ENCODE peak calls at places on chromosomes 4 and X, in seven cellular contexts. P, D, A, Z, K, Y and M are unnamed samples.

GRCh38 chr4:184453402-184454160 is 20.8 kb downstream of the IRF2 start:
- DNase-seq in P (no peak), D (peak; percentile 89), A (no peak), Z (no peak), K (peak; percentile 35), Y (no peak), M (peak; percentile 40)

GRCh38 chrX:11381464-11381863 is 88.3 kb downstream of the AMELX start:
- DNase-seq in P (peak; percentile 34), D (peak; percentile 45), A (no peak), Z (peak; percentile 38), K (no peak), Y (no peak), M (peak; percentile 3)

GRCh38 chr4:115851918-115852766 is 738.7 kb upstream of the NDST4 start:
- DNase-seq in P (no peak), D (peak; percentile 17), A (no peak), Z (no peak), K (no peak), Y (no peak), M (no peak)

GRCh38 chr4:55385201-55385649 is 10.5 kb upstream of the TMEM165 start:
- DNase-seq in P (no peak), D (peak; percentile 55), A (no peak), Z (no peak), K (no peak), Y (no peak), M (no peak)

GRCh38 chrX:15702488-15703371 is 35.3 kb upstream of the CA5B start:
- DNase-seq in P (no peak), D (no peak), A (no peak), Z (no peak), K (no peak), Y (no peak), M (peak; percentile 77)

GRCh38 chr4:100430441-100430840 is 87.4 kb downstream of the EMCN start:
- DNase-seq in P (no peak), D (no peak), A (no peak), Z (no peak), K (no peak), Y (no peak), M (no peak)

GRCh38 chrX:70176938-70177533 is at the start of gene DGAT2L6:
- DNase-seq in P (no peak), D (peak; percentile 14), A (no peak), Z (no peak), K (no peak), Y (no peak), M (no peak)

GRCh38 chr4:75505630-75506029 is 8.6 kb downstream of the RCHY1 start:
- DNase-seq in P (no peak), D (no peak), A (no peak), Z (no peak), K (no peak), Y (no peak), M (no peak)

GRCh38 chr4:137735561-137736104 is 203.3 kb upstream of the PCDH18 start:
- DNase-seq in P (no peak), D (no peak), A (peak; percentile 20), Z (no peak), K (no peak), Y (no peak), M (no peak)

GRCh38 chrX:130628522-130628921 is 226.7 kb downstream of the RBMX2 start:
- DNase-seq in P (no peak), D (no peak), A (no peak), Z (no peak), K (no peak), Y (no peak), M (no peak)

GRCh38 chr4:135718019-135718418 is 1516.4 kb upstream of the PABPC4L start:
- DNase-seq in P (no peak), D (peak; percentile 2), A (no peak), Z (no peak), K (no peak), Y (no peak), M (no peak)

GRCh38 chr4:159070742-159071141 is 32.1 kb upstream of the RAPGEF2 start:
- DNase-seq in P (no peak), D (peak; percentile 84), A (no peak), Z (no peak), K (no peak), Y (peak; percentile 41), M (no peak)

GRCh38 chr4:186829740-186830449 is 106.2 kb upstream of the FAT1 start:
- DNase-seq in P (no peak), D (peak; percentile 96), A (no peak), Z (no peak), K (no peak), Y (no peak), M (no peak)

GRCh38 chr4:77728420-77728819 is 90.7 kb downstream of the CNOT6L start:
- DNase-seq in P (no peak), D (no peak), A (no peak), Z (no peak), K (no peak), Y (no peak), M (no peak)

GRCh38 chrX:130714135-130714534 is 188.9 kb downstream of the ENOX2 start:
- DNase-seq in P (no peak), D (no peak), A (no peak), Z (no peak), K (no peak), Y (no peak), M (peak; percentile 2)

GRCh38 chr4:111512081-111512774 is 633.0 kb upstream of the FAM241A start:
- DNase-seq in P (no peak), D (peak; percentile 95), A (no peak), Z (no peak), K (no peak), Y (no peak), M (no peak)

GRCh38 chrX:109140463-109140862 is 341.4 kb downstream of the GUCY2F start:
- DNase-seq in P (no peak), D (no peak), A (no peak), Z (no peak), K (no peak), Y (no peak), M (no peak)

GRCh38 chr4:173910911-173911310 is 372.6 kb downstream of the FBXO8 start:
- DNase-seq in P (no peak), D (no peak), A (no peak), Z (no peak), K (no peak), Y (no peak), M (no peak)

GRCh38 chr4:114015444-114015899 is 36.0 kb upstream of the ARSJ start:
- DNase-seq in P (no peak), D (peak; percentile 100), A (no peak), Z (no peak), K (no peak), Y (no peak), M (no peak)

GRCh38 chrX:112841114-112841819 is 636 bp upstream of the AMOT start:
- DNase-seq in P (peak; percentile 86), D (peak; percentile 82), A (peak; percentile 89), Z (peak; percentile 88), K (peak; percentile 74), Y (peak; percentile 74), M (peak; percentile 83)

GRCh38 chr4:54187148-54187547 is 41.9 kb upstream of the PDGFRA start:
- DNase-seq in P (peak; percentile 40), D (no peak), A (no peak), Z (no peak), K (no peak), Y (no peak), M (no peak)

GRCh38 chr4:189206953-189207352 is 733.7 kb upstream of the FRG1 start:
- DNase-seq in P (no peak), D (no peak), A (no peak), Z (no peak), K (no peak), Y (no peak), M (no peak)

GRCh38 chrX:155612312-155613224 is at the start of gene TMLHE:
- DNase-seq in P (peak; percentile 76), D (peak; percentile 57), A (peak; percentile 77), Z (peak; percentile 41), K (peak; percentile 52), Y (peak; percentile 21), M (peak; percentile 11)

GRCh38 chr4:163161536-163162205 is 5.0 kb downstream of the NAF1 start:
- DNase-seq in P (no peak), D (peak; percentile 97), A (no peak), Z (no peak), K (no peak), Y (no peak), M (no peak)

GRCh38 chr4:177728361-177729152 is 286.3 kb upstream of the AGA start:
- DNase-seq in P (no peak), D (peak; percentile 31), A (no peak), Z (no peak), K (no peak), Y (no peak), M (no peak)

GRCh38 chrX:103405009-103405333 is 28.6 kb downstream of the BEX3 start:
- DNase-seq in P (no peak), D (no peak), A (no peak), Z (no peak), K (no peak), Y (no peak), M (no peak)

GRCh38 chrX:75067931-75068330 is 88.2 kb downstream of the ABCB7 start:
- DNase-seq in P (no peak), D (no peak), A (no peak), Z (no peak), K (no peak), Y (no peak), M (no peak)

DNA sequence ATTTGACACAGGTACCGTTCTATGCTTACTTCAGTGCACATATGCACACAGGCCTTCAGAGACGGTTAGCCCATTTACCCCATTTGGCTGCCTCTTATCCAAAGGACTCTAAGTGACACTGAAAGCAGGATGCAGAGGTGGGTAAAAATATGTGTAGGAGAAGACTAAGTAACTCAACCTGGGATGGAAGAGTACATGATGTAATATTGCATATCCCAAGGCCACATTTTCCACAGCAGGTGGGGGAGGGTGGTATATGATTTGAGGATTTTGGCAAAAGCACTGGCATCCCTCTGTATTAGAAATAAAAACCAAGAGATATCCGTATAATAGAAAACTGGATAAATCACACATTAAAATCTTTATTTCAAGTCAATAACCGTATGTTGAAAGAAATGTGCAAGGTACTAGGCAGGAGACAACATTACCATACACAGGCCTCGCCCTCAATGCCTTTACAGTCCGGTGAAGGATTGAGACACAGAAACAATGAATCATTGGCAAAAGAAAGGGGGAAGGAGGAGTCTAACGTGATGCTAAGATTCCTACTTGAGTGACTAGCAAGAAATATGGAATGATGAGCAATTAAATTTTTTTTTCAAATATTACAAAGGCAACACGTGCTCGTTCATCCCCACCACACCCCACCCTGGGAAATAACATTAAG is 161.0 kb upstream of the RASGEF1B start:
- DNase-seq in P (no peak), D (peak; percentile 29), A (no peak), Z (no peak), K (no peak), Y (no peak), M (no peak)
- H3K27ac ChIP-seq in P (no peak overlapping the region), D (peak overlapping the region; percentile 49), A (no peak overlapping the region), Z (no peak overlapping the region), K (no peak overlapping the region), Y (no peak overlapping the region), M (peak overlapping the region; percentile 16)

GRCh38 chr4:336099-336892 is 1.3 kb upstream of the ZNF141 start:
- DNase-seq in P (peak; percentile 49), D (no peak), A (peak; percentile 73), Z (peak; percentile 26), K (no peak), Y (no peak), M (no peak)
- H3K27ac ChIP-seq in P (peak overlapping the region; percentile 95), D (no peak overlapping the region), A (peak overlapping the region; percentile 94), Z (peak overlapping the region; percentile 90), K (peak overlapping the region; percentile 85), Y (peak overlapping the region; percentile 85), M (peak overlapping the region; percentile 82)

GRCh38 chrX:41589634-41590270 is 99.0 kb upstream of the GPR34 start:
- DNase-seq in P (no peak), D (peak; percentile 63), A (no peak), Z (no peak), K (no peak), Y (no peak), M (no peak)
- H3K27ac ChIP-seq in P (no peak overlapping the region), D (no peak overlapping the region), A (no peak overlapping the region), Z (no peak overlapping the region), K (no peak overlapping the region), Y (no peak overlapping the region), M (no peak overlapping the region)

GRCh38 chrX:36436286-36436860 is 516.8 kb downstream of the CFAP47 start:
- DNase-seq in P (no peak), D (no peak), A (no peak), Z (no peak), K (no peak), Y (no peak), M (no peak)
- H3K27ac ChIP-seq in P (no peak overlapping the region), D (no peak overlapping the region), A (no peak overlapping the region), Z (no peak overlapping the region), K (no peak overlapping the region), Y (no peak overlapping the region), M (no peak overlapping the region)